ENCODE peak calls at places on chromosomes 3 and 15, in five cellular contexts. One of them, this sample, is unnamed.

GRCh38 chr15:76340802-76341365 is 4.3 kb downstream of the ISL2 start:
- DNase-seq in left cardiac atrium: no peak
- DNase-seq in colonic mucosa: peak; percentile 46
- DNase-seq in nucleus accumbens: no peak
- DNase-seq in GM20000: peak; percentile 79
- DNase-seq in this sample: peak; percentile 62

GRCh38 chr15:41904487-41905359 is 10.9 kb upstream of the SPTBN5 start:
- DNase-seq in left cardiac atrium: peak; percentile 66
- DNase-seq in colonic mucosa: peak; percentile 57
- DNase-seq in GM20000: peak; percentile 86
- DNase-seq in nucleus accumbens: peak; percentile 45
- DNase-seq in this sample: peak; percentile 70

GRCh38 chr3:171156455-171157005 is 130.0 kb upstream of the SLC2A2 start:
- DNase-seq in colonic mucosa: no peak
- DNase-seq in GM20000: no peak
- DNase-seq in left cardiac atrium: no peak
- DNase-seq in nucleus accumbens: no peak
- DNase-seq in this sample: no peak

GRCh38 chr3:186021673-186022362 is 84.0 kb upstream of the TRA2B start:
- DNase-seq in colonic mucosa: no peak
- DNase-seq in nucleus accumbens: no peak
- DNase-seq in left cardiac atrium: no peak
- DNase-seq in GM20000: no peak
- DNase-seq in this sample: no peak

GRCh38 chr3:98980915-98981596 is 79.6 kb upstream of the DCBLD2 start:
- DNase-seq in colonic mucosa: no peak
- DNase-seq in GM20000: peak; percentile 34
- DNase-seq in left cardiac atrium: no peak
- DNase-seq in nucleus accumbens: no peak
- DNase-seq in this sample: no peak

GRCh38 chr3:89223188-89223587 is 115.8 kb downstream of the EPHA3 start:
- DNase-seq in GM20000: no peak
- DNase-seq in nucleus accumbens: no peak
- DNase-seq in colonic mucosa: no peak
- DNase-seq in left cardiac atrium: no peak
- DNase-seq in this sample: no peak

GRCh38 chr15:68262514-68263356 is 14.8 kb upstream of the FEM1B start:
- DNase-seq in GM20000: no peak
- DNase-seq in left cardiac atrium: no peak
- DNase-seq in nucleus accumbens: no peak
- DNase-seq in colonic mucosa: no peak
- DNase-seq in this sample: no peak

GRCh38 chr3:33962383-33962782 is 164.0 kb downstream of the PDCD6IP start:
- DNase-seq in nucleus accumbens: no peak
- DNase-seq in colonic mucosa: no peak
- DNase-seq in GM20000: no peak
- DNase-seq in left cardiac atrium: no peak
- DNase-seq in this sample: no peak

GRCh38 chr3:8341853-8342252 is 159.8 kb upstream of the LMCD1 start:
- DNase-seq in left cardiac atrium: no peak
- DNase-seq in nucleus accumbens: no peak
- DNase-seq in GM20000: no peak
- DNase-seq in colonic mucosa: no peak
- DNase-seq in this sample: no peak

This sample was measured in activated naive CD8-positive, alpha-beta T cell treated with anti-CD3 and anti-CD28 coated beads, Interleukin-2, amount 10 ng/mL, durations not matched to agents 7 days and 5 days.